ENCODE peak calls at places on chromosomes 7 and 10, in ten cellular contexts. One of them, this sample, is unnamed.

GRCh38 chr10:110498982-110499795 is 1.5 kb downstream of the DUSP5 start:
- DNase-seq in ascending aorta: no peak
- DNase-seq in PC-3: peak
- DNase-seq in AG04450: peak
- DNase-seq in IMR-90: peak
- DNase-seq in progenitor cell of endocrine pancreas: no peak
- DNase-seq in mammary epithelial cell: peak
- DNase-seq in left lung: no peak
- DNase-seq in tibial artery: no peak
- DNase-seq in foreskin keratinocyte: no peak
- DNase-seq in this sample: peak

GRCh38 chr10:12635127-12635541 is 285.8 kb downstream of the CAMK1D start:
- DNase-seq in ascending aorta: no peak
- DNase-seq in PC-3: peak
- DNase-seq in AG04450: no peak
- DNase-seq in IMR-90: peak
- DNase-seq in progenitor cell of endocrine pancreas: no peak
- DNase-seq in mammary epithelial cell: no peak
- DNase-seq in left lung: no peak
- DNase-seq in tibial artery: no peak
- DNase-seq in foreskin keratinocyte: no peak
- DNase-seq in this sample: no peak

GRCh38 chr10:24849051-24849450 is 103.4 kb downstream of the PRTFDC1 start:
- DNase-seq in ascending aorta: no peak
- DNase-seq in PC-3: no peak
- DNase-seq in AG04450: no peak
- DNase-seq in IMR-90: no peak
- DNase-seq in progenitor cell of endocrine pancreas: no peak
- DNase-seq in mammary epithelial cell: no peak
- DNase-seq in left lung: no peak
- DNase-seq in tibial artery: no peak
- DNase-seq in foreskin keratinocyte: peak
- DNase-seq in this sample: no peak

GRCh38 chr7:23261843-23262452 is 15.4 kb downstream of the GPNMB start:
- DNase-seq in ascending aorta: peak
- DNase-seq in PC-3: peak
- DNase-seq in AG04450: peak
- DNase-seq in IMR-90: peak
- DNase-seq in progenitor cell of endocrine pancreas: peak
- DNase-seq in mammary epithelial cell: peak
- DNase-seq in left lung: peak
- DNase-seq in tibial artery: peak
- DNase-seq in foreskin keratinocyte: no peak
- DNase-seq in this sample: peak

GRCh38 chr10:21217107-21217506 is 308.4 kb downstream of the SKIDA1 start:
- DNase-seq in ascending aorta: no peak
- DNase-seq in PC-3: no peak
- DNase-seq in AG04450: no peak
- DNase-seq in IMR-90: no peak
- DNase-seq in progenitor cell of endocrine pancreas: no peak
- DNase-seq in mammary epithelial cell: no peak
- DNase-seq in left lung: no peak
- DNase-seq in tibial artery: no peak
- DNase-seq in foreskin keratinocyte: no peak
- DNase-seq in this sample: no peak

GRCh38 chr7:159031135-159031701 is 113.4 kb downstream of the VIPR2 start:
- DNase-seq in ascending aorta: peak
- DNase-seq in PC-3: no peak
- DNase-seq in AG04450: no peak
- DNase-seq in IMR-90: no peak
- DNase-seq in progenitor cell of endocrine pancreas: no peak
- DNase-seq in mammary epithelial cell: no peak
- DNase-seq in left lung: peak
- DNase-seq in tibial artery: peak
- DNase-seq in foreskin keratinocyte: no peak
- DNase-seq in this sample: no peak

GRCh38 chr7:77528368-77528767 is 8.7 kb upstream of the PTPN12 start:
- DNase-seq in ascending aorta: no peak
- DNase-seq in PC-3: peak
- DNase-seq in AG04450: no peak
- DNase-seq in IMR-90: no peak
- DNase-seq in progenitor cell of endocrine pancreas: no peak
- DNase-seq in mammary epithelial cell: peak
- DNase-seq in left lung: no peak
- DNase-seq in tibial artery: no peak
- DNase-seq in foreskin keratinocyte: peak
- DNase-seq in this sample: no peak

GRCh38 chr7:94656925-94657731 is 1.2 kb upstream of the SGCE start:
- DNase-seq in ascending aorta: no peak
- DNase-seq in PC-3: peak
- DNase-seq in AG04450: no peak
- DNase-seq in IMR-90: peak
- DNase-seq in progenitor cell of endocrine pancreas: no peak
- DNase-seq in mammary epithelial cell: peak
- DNase-seq in left lung: peak
- DNase-seq in tibial artery: no peak
- DNase-seq in foreskin keratinocyte: peak
- DNase-seq in this sample: peak

GRCh38 chr10:94397549-94398370 is 4.6 kb upstream of the TBC1D12 start:
- DNase-seq in ascending aorta: no peak
- DNase-seq in PC-3: peak
- DNase-seq in AG04450: no peak
- DNase-seq in IMR-90: peak
- DNase-seq in progenitor cell of endocrine pancreas: no peak
- DNase-seq in mammary epithelial cell: no peak
- DNase-seq in left lung: no peak
- DNase-seq in tibial artery: no peak
- DNase-seq in foreskin keratinocyte: peak
- DNase-seq in this sample: no peak

DNA sequence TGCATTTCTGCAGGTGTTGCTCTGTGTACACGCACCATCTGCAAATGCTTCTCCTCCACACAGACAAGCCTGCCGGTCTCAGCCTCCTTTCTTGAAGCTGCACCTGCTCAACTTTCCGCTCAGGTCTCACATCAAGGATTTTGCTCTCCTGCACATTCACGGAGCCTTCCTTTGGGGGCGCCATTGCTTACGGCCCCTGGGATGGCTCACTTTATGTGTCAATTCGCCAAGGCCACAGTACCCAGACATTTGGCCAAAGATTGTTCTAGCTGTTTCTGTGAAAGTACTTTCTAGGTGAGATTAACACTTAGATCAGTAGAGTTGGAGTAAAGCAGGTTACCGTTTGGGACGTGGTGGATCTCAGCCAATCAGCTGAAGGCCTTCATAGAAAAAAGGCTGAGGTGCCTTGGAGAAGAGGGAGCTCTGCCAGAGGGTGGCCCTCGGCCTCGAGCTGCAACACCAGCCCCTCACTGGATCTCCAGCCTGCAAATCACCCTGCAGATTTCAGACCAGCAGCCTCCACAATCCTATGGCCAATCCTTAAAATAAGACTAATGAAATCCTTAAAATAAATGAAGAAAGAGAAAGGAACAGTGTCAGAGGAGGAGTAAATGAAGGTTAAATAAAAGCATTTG is 39.9 kb upstream of the PPP2R2D start:
- DNase-seq in ascending aorta: no peak
- DNase-seq in PC-3: no peak
- DNase-seq in AG04450: no peak
- DNase-seq in IMR-90: no peak
- DNase-seq in progenitor cell of endocrine pancreas: no peak
- DNase-seq in mammary epithelial cell: no peak
- DNase-seq in left lung: no peak
- DNase-seq in tibial artery: peak
- DNase-seq in foreskin keratinocyte: no peak
- DNase-seq in this sample: no peak
- TF ChIP-seq CTCF in ascending aorta: no peak
- TF ChIP-seq CTCF in PC-3: no peak
- TF ChIP-seq CTCF in AG04450: no peak
- TF ChIP-seq CTCF in IMR-90: no peak
- TF ChIP-seq CTCF in progenitor cell of endocrine pancreas: peak
- TF ChIP-seq CTCF in mammary epithelial cell: no peak
- TF ChIP-seq CTCF in left lung: no peak
- TF ChIP-seq CTCF in tibial artery: no peak
- TF ChIP-seq CTCF in foreskin keratinocyte: no peak
- TF ChIP-seq CTCF in this sample: no peak

GRCh38 chr10:100518761-100519241 is 860 bp downstream of the SEC31B start:
- DNase-seq in ascending aorta: peak
- DNase-seq in PC-3: peak
- DNase-seq in AG04450: no peak
- DNase-seq in IMR-90: peak
- DNase-seq in progenitor cell of endocrine pancreas: peak
- DNase-seq in mammary epithelial cell: peak
- DNase-seq in left lung: no peak
- DNase-seq in tibial artery: peak
- DNase-seq in foreskin keratinocyte: peak
- DNase-seq in this sample: peak
- TF ChIP-seq CTCF in ascending aorta: peak
- TF ChIP-seq CTCF in PC-3: peak
- TF ChIP-seq CTCF in AG04450: peak
- TF ChIP-seq CTCF in IMR-90: peak
- TF ChIP-seq CTCF in progenitor cell of endocrine pancreas: peak
- TF ChIP-seq CTCF in mammary epithelial cell: peak
- TF ChIP-seq CTCF in left lung: peak
- TF ChIP-seq CTCF in tibial artery: peak
- TF ChIP-seq CTCF in foreskin keratinocyte: peak
- TF ChIP-seq CTCF in this sample: peak

GRCh38 chr7:38217672-38218071 is 39.6 kb downstream of the STARD3NL start:
- DNase-seq in ascending aorta: no peak
- DNase-seq in PC-3: no peak
- DNase-seq in AG04450: no peak
- DNase-seq in IMR-90: no peak
- DNase-seq in progenitor cell of endocrine pancreas: no peak
- DNase-seq in mammary epithelial cell: peak
- DNase-seq in left lung: no peak
- DNase-seq in tibial artery: no peak
- DNase-seq in foreskin keratinocyte: no peak
- DNase-seq in this sample: no peak

GRCh38 chr7:38211940-38212339 is 33.9 kb downstream of the STARD3NL start:
- DNase-seq in ascending aorta: no peak
- DNase-seq in PC-3: no peak
- DNase-seq in AG04450: no peak
- DNase-seq in IMR-90: no peak
- DNase-seq in progenitor cell of endocrine pancreas: no peak
- DNase-seq in mammary epithelial cell: no peak
- DNase-seq in left lung: no peak
- DNase-seq in tibial artery: peak
- DNase-seq in foreskin keratinocyte: no peak
- DNase-seq in this sample: no peak

GRCh38 chr7:38215115-38215514 is 37.1 kb downstream of the STARD3NL start:
- DNase-seq in ascending aorta: no peak
- DNase-seq in PC-3: no peak
- DNase-seq in AG04450: no peak
- DNase-seq in IMR-90: no peak
- DNase-seq in progenitor cell of endocrine pancreas: no peak
- DNase-seq in mammary epithelial cell: no peak
- DNase-seq in left lung: no peak
- DNase-seq in tibial artery: no peak
- DNase-seq in foreskin keratinocyte: no peak
- DNase-seq in this sample: no peak

GRCh38 chr7:38220452-38220851 is 42.4 kb downstream of the STARD3NL start:
- DNase-seq in ascending aorta: no peak
- DNase-seq in PC-3: no peak
- DNase-seq in AG04450: no peak
- DNase-seq in IMR-90: no peak
- DNase-seq in progenitor cell of endocrine pancreas: no peak
- DNase-seq in mammary epithelial cell: no peak
- DNase-seq in left lung: no peak
- DNase-seq in tibial artery: no peak
- DNase-seq in foreskin keratinocyte: no peak
- DNase-seq in this sample: no peak

GRCh38 chr7:38215734-38216670 is 38.0 kb downstream of the STARD3NL start:
- DNase-seq in ascending aorta: peak
- DNase-seq in PC-3: peak
- DNase-seq in AG04450: peak
- DNase-seq in IMR-90: peak
- DNase-seq in progenitor cell of endocrine pancreas: peak
- DNase-seq in mammary epithelial cell: peak
- DNase-seq in left lung: peak
- DNase-seq in tibial artery: peak
- DNase-seq in foreskin keratinocyte: no peak
- DNase-seq in this sample: peak
- TF ChIP-seq CTCF in ascending aorta: peak
- TF ChIP-seq CTCF in PC-3: peak
- TF ChIP-seq CTCF in AG04450: peak
- TF ChIP-seq CTCF in IMR-90: peak
- TF ChIP-seq CTCF in progenitor cell of endocrine pancreas: peak
- TF ChIP-seq CTCF in mammary epithelial cell: peak
- TF ChIP-seq CTCF in left lung: peak
- TF ChIP-seq CTCF in tibial artery: peak
- TF ChIP-seq CTCF in foreskin keratinocyte: peak
- TF ChIP-seq CTCF in this sample: peak

DNA sequence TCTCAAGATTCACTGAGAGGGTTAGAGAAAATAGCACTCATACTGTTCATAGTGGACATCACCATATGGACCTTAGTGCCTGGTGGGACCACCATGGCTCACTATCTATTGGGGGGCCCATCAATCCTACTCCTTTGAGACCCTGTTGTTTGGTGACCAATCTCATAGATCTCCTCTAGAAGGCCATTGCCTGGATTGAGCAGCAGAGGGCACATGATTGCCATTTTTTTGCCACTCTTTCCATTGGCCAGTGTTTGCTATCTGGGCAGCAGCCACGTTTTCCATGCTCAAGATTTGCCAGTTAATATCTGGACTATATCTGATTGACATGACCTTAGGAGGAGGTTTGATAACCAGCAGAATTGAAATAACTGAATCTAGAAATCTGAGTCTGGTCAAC is 244.5 kb downstream of the ITGB1 start:
- DNase-seq in ascending aorta: no peak
- DNase-seq in PC-3: peak
- DNase-seq in AG04450: no peak
- DNase-seq in IMR-90: no peak
- DNase-seq in progenitor cell of endocrine pancreas: no peak
- DNase-seq in mammary epithelial cell: no peak
- DNase-seq in left lung: no peak
- DNase-seq in tibial artery: no peak
- DNase-seq in foreskin keratinocyte: no peak
- DNase-seq in this sample: no peak
- TF ChIP-seq CTCF in ascending aorta: no peak
- TF ChIP-seq CTCF in PC-3: peak
- TF ChIP-seq CTCF in AG04450: peak
- TF ChIP-seq CTCF in IMR-90: peak
- TF ChIP-seq CTCF in progenitor cell of endocrine pancreas: no peak
- TF ChIP-seq CTCF in mammary epithelial cell: peak
- TF ChIP-seq CTCF in left lung: no peak
- TF ChIP-seq CTCF in tibial artery: no peak
- TF ChIP-seq CTCF in foreskin keratinocyte: peak
- TF ChIP-seq CTCF in this sample: no peak

GRCh38 chr7:47301078-47301477 is 280.8 kb downstream of the TNS3 start:
- DNase-seq in ascending aorta: no peak
- DNase-seq in PC-3: no peak
- DNase-seq in AG04450: no peak
- DNase-seq in IMR-90: no peak
- DNase-seq in progenitor cell of endocrine pancreas: no peak
- DNase-seq in mammary epithelial cell: no peak
- DNase-seq in left lung: no peak
- DNase-seq in tibial artery: no peak
- DNase-seq in foreskin keratinocyte: no peak
- DNase-seq in this sample: no peak
- TF ChIP-seq CTCF in ascending aorta: no peak
- TF ChIP-seq CTCF in PC-3: no peak
- TF ChIP-seq CTCF in AG04450: no peak
- TF ChIP-seq CTCF in IMR-90: no peak
- TF ChIP-seq CTCF in progenitor cell of endocrine pancreas: no peak
- TF ChIP-seq CTCF in mammary epithelial cell: peak
- TF ChIP-seq CTCF in left lung: no peak
- TF ChIP-seq CTCF in tibial artery: no peak
- TF ChIP-seq CTCF in foreskin keratinocyte: peak
- TF ChIP-seq CTCF in this sample: no peak

GRCh38 chr10:6781133-6781770 is 201.2 kb upstream of the PRKCQ start:
- DNase-seq in ascending aorta: no peak
- DNase-seq in PC-3: no peak
- DNase-seq in AG04450: no peak
- DNase-seq in IMR-90: no peak
- DNase-seq in progenitor cell of endocrine pancreas: no peak
- DNase-seq in mammary epithelial cell: no peak
- DNase-seq in left lung: no peak
- DNase-seq in tibial artery: no peak
- DNase-seq in foreskin keratinocyte: no peak
- DNase-seq in this sample: no peak
- TF ChIP-seq CTCF in ascending aorta: no peak
- TF ChIP-seq CTCF in PC-3: no peak
- TF ChIP-seq CTCF in AG04450: no peak
- TF ChIP-seq CTCF in IMR-90: no peak
- TF ChIP-seq CTCF in progenitor cell of endocrine pancreas: no peak
- TF ChIP-seq CTCF in mammary epithelial cell: no peak
- TF ChIP-seq CTCF in left lung: no peak
- TF ChIP-seq CTCF in tibial artery: no peak
- TF ChIP-seq CTCF in foreskin keratinocyte: no peak
- TF ChIP-seq CTCF in this sample: no peak

This sample was measured in activated CD8-positive, alpha-beta T cell treated with anti-CD3 and anti-CD28 coated beads for 36 hours.